ENCODE peak calls at places on chromosome 1, in four cellular contexts. Y, S, R and J are unnamed samples.
A peak's percentile ranks its signal among the peaks of the same experiment; 100 is the strongest.

GRCh38 chr1:206952182-206952581 is 5.9 kb upstream of the PIGR start:
- DNase-seq in Y (no peak), S (peak; percentile 31), R (no peak), J (no peak)

GRCh38 chr1:12316331-12316730 is 86.5 kb downstream of the VPS13D start:
- DNase-seq in Y (no peak), S (no peak), R (no peak), J (no peak)

GRCh38 chr1:24301395-24302175 is 17.6 kb upstream of the GRHL3 start:
- DNase-seq in Y (no peak), S (no peak), R (no peak), J (no peak)

GRCh38 chr1:19664453-19665043 is at the start of gene HTR6:
- DNase-seq in Y (no peak), S (no peak), R (no peak), J (no peak)

GRCh38 chr1:202852163-202852904 is 36.6 kb downstream of the RABIF start:
- DNase-seq in Y (peak; percentile 17), S (peak; percentile 74), R (no peak), J (no peak)

GRCh38 chr1:51303751-51304196 is 26.6 kb downstream of the TTC39A start:
- DNase-seq in Y (peak; percentile 71), S (peak; percentile 59), R (no peak), J (peak; percentile 32)

GRCh38 chr1:192788184-192788583 is 20.7 kb upstream of the RGS2 start:
- DNase-seq in Y (no peak), S (peak; percentile 61), R (peak; percentile 33), J (no peak)

GRCh38 chr1:167791281-167792209 is 69.8 kb downstream of the MPZL1 start:
- DNase-seq in Y (no peak), S (peak; percentile 16), R (peak; percentile 78), J (no peak)

GRCh38 chr1:37999434-38000232 is 5.7 kb downstream of the FHL3 start:
- DNase-seq in Y (no peak), S (peak; percentile 84), R (peak; percentile 66), J (no peak)

GRCh38 chr1:28156821-28157220 is 19.7 kb downstream of the PTAFR start:
- DNase-seq in Y (no peak), S (no peak), R (no peak), J (no peak)

GRCh38 chr1:176880954-176881595 is 283.4 kb downstream of the ASTN1 start:
- DNase-seq in Y (no peak), S (peak; percentile 62), R (peak; percentile 67), J (no peak)

GRCh38 chr1:117821782-117822447 is 107.5 kb downstream of the GDAP2 start:
- DNase-seq in Y (no peak), S (peak; percentile 4), R (no peak), J (no peak)

GRCh38 chr1:25485536-25486235 is 55.0 kb downstream of the MACO1 start:
- DNase-seq in Y (no peak), S (peak; percentile 56), R (no peak), J (no peak)

GRCh38 chr1:205477759-205478247 is 22.0 kb upstream of the BLACAT1 start:
- DNase-seq in Y (no peak), S (no peak), R (no peak), J (no peak)

GRCh38 chr1:39173119-39173994 is 31.1 kb upstream of the MACF1 start:
- DNase-seq in Y (no peak), S (no peak), R (no peak), J (no peak)

GRCh38 chr1:167439301-167439988 is 78.9 kb downstream of the CD247 start:
- DNase-seq in Y (peak; percentile 20), S (no peak), R (no peak), J (no peak)

GRCh38 chr1:31760901-31761470 is 3.2 kb downstream of the ADGRB2 start:
- DNase-seq in Y (peak; percentile 43), S (peak; percentile 34), R (peak; percentile 77), J (no peak)

GRCh38 chr1:7253118-7253480 is 467.8 kb downstream of the CAMTA1 start:
- DNase-seq in Y (no peak), S (no peak), R (no peak), J (no peak)

GRCh38 chr1:183277821-183278735 is 92.0 kb downstream of the LAMC2 start:
- DNase-seq in Y (no peak), S (no peak), R (no peak), J (no peak)

GRCh38 chr1:2159124-2159523 is 35.4 kb downstream of the FAAP20 start:
- DNase-seq in Y (no peak), S (no peak), R (no peak), J (no peak)

GRCh38 chr1:21294266-21295058 is 4.2 kb upstream of the ECE1 start:
- DNase-seq in Y (peak; percentile 97), S (no peak), R (no peak), J (peak; percentile 98)

GRCh38 chr1:29271724-29272123 is 35.4 kb downstream of the PTPRU start:
- DNase-seq in Y (no peak), S (no peak), R (peak; percentile 60), J (no peak)